ENCODE peak calls at places on chromosomes 5 and 9, in seven cellular contexts. X, Q, Z, L, N, C and P are unnamed samples. For H3K36me3, the result is how much of the 10 kb centered on the place peaks cover.

GRCh38 chr5:14465086-14465485 is 116.5 kb upstream of the OTULINL start:
- DNase-seq in N (no peak), X (no peak), Z (no peak), C (no peak), Q (no peak), L (peak), P (no peak)

GRCh38 chr9:105912868-105913516 is 218.7 kb downstream of the TMEM38B start:
- DNase-seq in N (no peak), L (no peak), C (peak), X (no peak), Z (no peak), Q (no peak), P (no peak)

GRCh38 chr5:83931969-83932368 is 211.3 kb upstream of the HAPLN1 start:
- DNase-seq in C (no peak), N (no peak), L (no peak), X (no peak), Q (no peak), Z (no peak), P (no peak)

GRCh38 chr9:93461810-93462209 is 8.4 kb upstream of the FAM120AOS start:
- DNase-seq in N (no peak), L (peak), Z (no peak), X (no peak), C (no peak), Q (no peak), P (no peak)

GRCh38 chr5:1643651-1644392 is 120.1 kb upstream of the LPCAT1 start:
- DNase-seq in C (no peak), X (no peak), Q (no peak), L (peak), N (peak), Z (no peak), P (no peak)

GRCh38 chr9:118522093-118523028 is 818.2 kb downstream of the TLR4 start:
- DNase-seq in N (no peak), C (peak), L (peak), Q (no peak), X (no peak), Z (peak), P (no peak)

GRCh38 chr9:130402243-130402642 is 42.5 kb upstream of the ASS1 start:
- DNase-seq in Z (no peak), X (no peak), C (no peak), Q (no peak), L (no peak), N (no peak), P (no peak)

GRCh38 chr9:107363511-107364182 is 80.6 kb downstream of the RAD23B start:
- DNase-seq in Q (no peak), N (no peak), Z (no peak), L (no peak), X (no peak), C (no peak), P (no peak)

GRCh38 chr5:172255444-172255843 is 28.1 kb downstream of the UBTD2 start:
- DNase-seq in Z (no peak), X (no peak), N (no peak), L (no peak), C (no peak), Q (no peak), P (no peak)

GRCh38 chr5:37823433-37824152 is 16.2 kb downstream of the GDNF start:
- DNase-seq in C (no peak), N (no peak), Q (no peak), X (no peak), Z (no peak), L (no peak), P (no peak)

GRCh38 chr9:72749276-72749675 is 203.6 kb downstream of the ALDH1A1 start:
- DNase-seq in L (no peak), Q (no peak), C (no peak), X (no peak), Z (no peak), N (no peak), P (no peak)

GRCh38 chr5:1447772-1448361 is 2.6 kb upstream of the SLC6A3 start:
- DNase-seq in C (peak), N (no peak), Z (no peak), L (no peak), Q (no peak), X (peak), P (no peak)

GRCh38 chr9:110578575-110578895 is 1.0 kb downstream of the SVEP1 start:
- DNase-seq in N (no peak), L (no peak), X (no peak), Z (no peak), C (no peak), Q (no peak), P (no peak)

GRCh38 chr9:98610196-98610595 is 98.5 kb downstream of the GABBR2 start:
- DNase-seq in Z (no peak), L (peak), Q (no peak), X (no peak), N (no peak), C (no peak), P (no peak)

GRCh38 chr5:72633041-72633445 is 125.8 kb upstream of the ZNF366 start:
- DNase-seq in Q (no peak), C (no peak), Z (no peak), L (peak), X (no peak), N (no peak), P (no peak)

GRCh38 chr5:168587987-168588386 is 8.8 kb upstream of the PANK3 start:
- DNase-seq in N (no peak), L (no peak), Z (no peak), C (no peak), X (no peak), Q (no peak), P (no peak)

GRCh38 chr9:536597-537511 is 304.6 kb upstream of the DMRT1 start:
- DNase-seq in Z (no peak), L (no peak), C (no peak), Q (no peak), N (no peak), X (no peak), P (no peak)

GRCh38 chr5:59322058-59322457 is 571.5 kb downstream of the PDE4D start:
- DNase-seq in Q (no peak), N (no peak), Z (no peak), C (no peak), X (no peak), L (no peak), P (no peak)

GRCh38 chr5:43711496-43711895 is 108.5 kb downstream of the NNT start:
- DNase-seq in X (no peak), C (no peak), L (peak), Q (no peak), Z (no peak), N (no peak), P (no peak)

GRCh38 chr9:7520396-7520795 is 279.2 kb downstream of the DMAC1 start:
- DNase-seq in C (no peak), Z (no peak), Q (no peak), X (no peak), N (no peak), L (no peak), P (no peak)

GRCh38 chr9:129640086-129640870 is 1.7 kb downstream of the ASB6 start:
- DNase-seq in Q (no peak), Z (no peak), L (peak), C (no peak), X (no peak), N (no peak), P (no peak)

GRCh38 chr9:69121155-69122085 is 52.7 kb upstream of the TJP2 start:
- DNase-seq in Q (peak), C (peak), L (peak), X (peak), Z (peak), N (no peak), P (peak)

GRCh38 chr9:4349841-4350418 is 50.1 kb upstream of the GLIS3 start:
- DNase-seq in X (no peak), C (no peak), Q (no peak), Z (no peak), N (no peak), L (no peak), P (no peak)

GRCh38 chr9:696332-697090 is 145.0 kb upstream of the DMRT1 start:
- DNase-seq in Z (no peak), L (peak), X (no peak), Q (peak), N (no peak), C (no peak), P (no peak)

GRCh38 chr9:85640425-85640824 is 101.3 kb downstream of the AGTPBP1 start:
- DNase-seq in C (no peak), L (no peak), X (no peak), Z (no peak), N (no peak), Q (no peak), P (no peak)

GRCh38 chr5:33143405-33144123 is 297.2 kb upstream of the TARS1 start:
- DNase-seq in C (no peak), Z (no peak), N (no peak), Q (no peak), L (no peak), X (no peak), P (no peak)

GRCh38 chr9:93297659-93298497 is 113.9 kb downstream of the WNK2 start:
- DNase-seq in N (peak), Q (no peak), L (no peak), X (no peak), Z (no peak), C (peak), P (no peak)

GRCh38 chr9:93154293-93154903 is 20.3 kb upstream of the NINJ1 start:
- DNase-seq in C (no peak), N (no peak), Q (no peak), X (no peak), Z (no peak), L (peak), P (no peak)

GRCh38 chr5:129094924-129095797 is 612 bp downstream of the ISOC1 start:
- DNase-seq in C (peak), X (peak), Q (peak), L (peak), N (peak), Z (peak), P (peak)

GRCh38 chr5:2441496-2442180 is 309.8 kb downstream of the IRX2 start:
- DNase-seq in L (no peak), N (no peak), X (no peak), Q (no peak), Z (no peak), C (no peak), P (no peak)

GRCh38 chr9:87868635-87869034 is 14.0 kb upstream of the SPATA31E1 start:
- DNase-seq in L (no peak), N (no peak), Q (no peak), X (no peak), Z (no peak), C (no peak), P (no peak)

GRCh38 chr5:109921735-109922395 is 232.1 kb downstream of the MAN2A1 start:
- DNase-seq in Q (no peak), L (no peak), C (no peak), Z (peak), N (no peak), X (peak), P (peak)

GRCh38 chr9:135711881-135712280 is 9.9 kb downstream of the KCNT1 start:
- DNase-seq in Q (no peak), N (no peak), X (no peak), L (no peak), C (no peak), Z (no peak), P (no peak)

GRCh38 chr5:176180781-176181180 is 57.4 kb upstream of the SIMC1 start:
- DNase-seq in C (no peak), Q (no peak), Z (no peak), L (no peak), X (no peak), N (no peak), P (no peak)
- H3K36me3 ChIP-seq in C (under half), Q (under half), Z (under half), L (under half), X (under half), N (under half), P (under half)

GRCh38 chr5:179769796-179770195 is 24.0 kb upstream of the LTC4S start:
- DNase-seq in C (no peak), N (no peak), Q (no peak), L (no peak), X (no peak), Z (no peak), P (no peak)
- H3K36me3 ChIP-seq in C (under half), N (half or more), Q (half or more), L (under half), X (half or more), Z (half or more), P (half or more)

GRCh38 chr9:131724678-131725077 is 15.2 kb downstream of the RAPGEF1 start:
- DNase-seq in Q (no peak), L (no peak), X (no peak), Z (no peak), N (no peak), C (no peak), P (no peak)

GRCh38 chr9:131722260-131722659 is 17.6 kb downstream of the RAPGEF1 start:
- DNase-seq in Z (peak), Q (no peak), L (no peak), C (no peak), X (no peak), N (no peak), P (no peak)

GRCh38 chr9:131720330-131720729 is 19.5 kb downstream of the RAPGEF1 start:
- DNase-seq in N (no peak), C (no peak), X (no peak), L (no peak), Q (no peak), Z (no peak), P (no peak)

GRCh38 chr9:131721096-131721495 is 18.8 kb downstream of the RAPGEF1 start:
- DNase-seq in X (no peak), Q (no peak), L (no peak), N (no peak), C (no peak), Z (no peak), P (no peak)

GRCh38 chr9:131723632-131724031 is 16.2 kb downstream of the RAPGEF1 start:
- DNase-seq in C (no peak), Z (no peak), Q (no peak), L (no peak), N (no peak), X (no peak), P (no peak)
- H3K36me3 ChIP-seq in C (under half), Z (under half), Q (under half), L (under half), N (under half), X (under half), P (under half)

DNA sequence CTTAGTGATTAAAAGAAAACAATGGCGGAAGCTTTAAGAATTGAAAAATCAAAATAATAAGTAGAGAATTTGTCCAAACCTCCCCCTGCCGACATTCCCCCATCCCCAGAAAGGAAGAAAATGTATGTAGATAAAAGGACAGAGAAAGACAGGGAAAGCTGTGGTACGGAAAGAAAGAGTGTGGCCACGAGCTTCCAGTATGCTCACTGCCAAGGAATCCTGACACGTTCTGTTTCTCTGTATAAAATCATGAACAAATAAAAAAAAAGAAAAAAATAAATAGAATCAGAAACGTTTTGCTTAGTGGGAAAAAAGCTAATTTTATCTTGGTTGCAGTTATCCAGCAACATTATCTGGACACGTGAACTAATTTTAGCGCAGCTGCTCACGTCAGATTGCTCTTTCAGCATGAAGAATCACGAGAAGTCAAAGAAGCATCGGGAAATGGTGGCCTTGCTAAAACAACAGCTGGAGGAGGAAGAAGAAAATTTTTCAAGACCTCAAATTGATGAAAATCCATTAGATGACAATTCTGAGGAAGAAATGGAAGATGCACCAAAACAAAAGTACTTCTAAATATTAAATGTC is 15.2 kb downstream of the DNAJC21 start:
- DNase-seq in Z (no peak), C (no peak), Q (no peak), L (no peak), X (no peak), N (no peak), P (no peak)
- H3K36me3 ChIP-seq in Z (half or more), C (under half), Q (under half), L (half or more), X (under half), N (half or more), P (under half)

GRCh38 chr5:149823350-149823749 is 93.2 kb downstream of the PPARGC1B start:
- DNase-seq in C (no peak), Z (no peak), Q (no peak), N (no peak), X (no peak), L (no peak), P (no peak)
- H3K36me3 ChIP-seq in C (under half), Z (under half), Q (under half), N (under half), X (under half), L (under half), P (under half)

DNA sequence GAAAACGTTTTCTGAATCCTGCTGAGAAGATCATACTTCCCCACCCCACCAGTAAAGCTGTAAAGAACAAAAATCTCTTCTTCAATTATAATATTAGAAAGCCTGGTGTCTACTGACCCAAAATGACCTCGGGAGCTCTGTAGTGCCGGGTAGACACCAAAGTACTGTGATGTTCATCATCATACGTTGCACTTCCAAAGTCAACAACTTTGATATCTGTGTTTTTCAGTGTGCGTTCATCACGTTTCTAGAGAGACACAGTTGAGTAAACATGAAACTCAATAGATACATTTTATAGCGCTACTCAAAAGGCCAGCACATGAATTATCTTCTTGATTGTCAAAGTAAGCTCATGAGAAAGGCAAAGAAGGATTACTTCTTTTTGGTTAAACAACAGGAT is 14.6 kb downstream of the CLK4 start:
- DNase-seq in C (no peak), L (no peak), Q (no peak), N (no peak), X (no peak), Z (no peak), P (no peak)
- H3K36me3 ChIP-seq in C (under half), L (half or more), Q (half or more), N (half or more), X (half or more), Z (half or more), P (under half)

GRCh38 chr5:169992789-169993188 is 12.5 kb upstream of the INSYN2B start:
- DNase-seq in X (no peak), N (no peak), Q (no peak), L (no peak), C (no peak), Z (no peak), P (no peak)
- H3K36me3 ChIP-seq in X (under half), N (under half), Q (under half), L (under half), C (under half), Z (under half), P (under half)

GRCh38 chr9:122380293-122380692 is 9.5 kb downstream of the PTGS1 start:
- DNase-seq in N (no peak), X (no peak), Z (no peak), C (no peak), Q (no peak), L (no peak), P (no peak)
- H3K36me3 ChIP-seq in N (under half), X (under half), Z (under half), C (under half), Q (under half), L (under half), P (under half)

GRCh38 chr5:133086366-133086875 is 34.6 kb downstream of the HSPA4 start:
- DNase-seq in L (peak), C (no peak), X (no peak), Z (no peak), Q (no peak), N (no peak), P (no peak)
- H3K36me3 ChIP-seq in L (under half), C (under half), X (under half), Z (half or more), Q (under half), N (half or more), P (under half)

DNA sequence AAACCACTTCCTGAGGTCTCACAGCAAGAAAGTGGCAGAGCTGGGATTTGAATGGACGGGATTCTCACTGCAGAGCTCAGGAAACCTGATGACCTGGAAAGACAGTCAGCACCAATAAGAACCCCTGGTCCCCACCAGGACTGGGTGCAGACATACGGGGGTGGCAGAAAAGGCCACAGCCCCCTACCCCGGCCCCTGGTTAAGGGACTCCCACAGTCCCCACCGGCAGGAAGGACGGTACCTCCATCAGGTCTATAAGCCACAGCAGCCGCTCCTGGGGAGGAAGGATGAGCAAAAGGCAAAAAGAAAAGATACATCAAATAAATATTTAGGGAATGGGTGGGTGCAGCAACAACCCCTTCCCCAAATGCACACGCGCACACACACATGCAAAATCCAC is 32.0 kb upstream of the AKNA start:
- DNase-seq in C (no peak), N (no peak), Z (no peak), L (no peak), Q (no peak), X (no peak), P (no peak)
- H3K36me3 ChIP-seq in C (under half), N (under half), Z (under half), L (under half), Q (under half), X (under half), P (under half)